ENCODE peak calls at places on chromosomes 5 and 9, in six cellular contexts. U is CD4-positive, alpha-beta T cell; H is cardiac muscle cell; Y is CD8-positive, alpha-beta T cell; F is esophagus squamous epithelium; E is A549. O is an unnamed sample.

GRCh38 chr9:88773627-88774244 is 217.5 kb upstream of the S1PR3 start:
- DNase-seq in Y (no peak), H (peak; percentile 73), E (no peak), F (no peak), U (no peak), O (no peak)

GRCh38 chr9:91571036-91571435 is 147.4 kb upstream of the NFIL3 start:
- DNase-seq in H (peak; percentile 46), F (no peak), U (no peak), Y (no peak), E (no peak), O (no peak)

GRCh38 chr5:38692780-38693507 is 136.5 kb upstream of the LIFR start:
- DNase-seq in H (no peak), F (no peak), U (no peak), Y (no peak), E (no peak), O (no peak)

GRCh38 chr5:162227075-162227474 is 159.5 kb downstream of the GABRG2 start:
- DNase-seq in E (no peak), Y (no peak), F (no peak), U (no peak), H (no peak), O (no peak)

GRCh38 chr5:81609810-81610375 is 141.0 kb downstream of the SSBP2 start:
- DNase-seq in H (no peak), E (no peak), U (no peak), F (no peak), Y (no peak), O (no peak)

GRCh38 chr9:20262611-20263010 is 359.7 kb downstream of the MLLT3 start:
- DNase-seq in U (no peak), E (no peak), H (no peak), Y (no peak), F (no peak), O (no peak)

GRCh38 chr9:109139851-109140250 is 20.1 kb upstream of the TMEM245 start:
- DNase-seq in H (no peak), U (no peak), E (no peak), Y (no peak), F (no peak), O (no peak)

GRCh38 chr5:135243194-135244191 is 155.5 kb downstream of the MACROH2A1 start:
- DNase-seq in Y (no peak), H (peak; percentile 61), E (no peak), U (no peak), F (no peak), O (peak; percentile 74)

GRCh38 chr9:85600675-85601263 is 141.0 kb downstream of the AGTPBP1 start:
- DNase-seq in Y (no peak), F (no peak), U (no peak), H (no peak), E (no peak), O (peak; percentile 25)

GRCh38 chr9:91024841-91025240 is 223.2 kb downstream of the SYK start:
- DNase-seq in E (no peak), F (no peak), H (no peak), U (no peak), Y (no peak), O (no peak)

GRCh38 chr5:173916233-173916632 is 28.1 kb downstream of the CPEB4 start:
- DNase-seq in F (no peak), H (no peak), E (no peak), Y (no peak), U (no peak), O (no peak)

GRCh38 chr5:65461490-65461889 is 20.2 kb downstream of the ADAMTS6 start:
- DNase-seq in H (no peak), Y (no peak), F (no peak), E (no peak), U (no peak), O (no peak)

GRCh38 chr9:77455312-77455927 is 192.7 kb downstream of the GNA14 start:
- DNase-seq in H (peak; percentile 51), F (no peak), Y (peak; percentile 17), E (peak; percentile 53), U (peak; percentile 18), O (no peak)

GRCh38 chr5:66875325-66875724 is 279.1 kb downstream of the MAST4 start:
- DNase-seq in H (no peak), U (no peak), F (no peak), Y (no peak), E (no peak), O (no peak)

GRCh38 chr9:21267806-21268657 is 28.2 kb upstream of the IFNA14 start:
- DNase-seq in Y (no peak), U (no peak), H (no peak), E (no peak), F (no peak), O (no peak)

GRCh38 chr9:133959966-133960567 is 32.1 kb downstream of the VAV2 start:
- DNase-seq in U (no peak), F (no peak), E (no peak), H (no peak), Y (no peak), O (no peak)

GRCh38 chr5:77518304-77518703 is 26.2 kb upstream of the WDR41 start:
- DNase-seq in H (peak; percentile 24), Y (no peak), F (no peak), U (no peak), E (peak; percentile 7), O (no peak)

GRCh38 chr9:22030101-22030598 is 21.0 kb upstream of the CDKN2B start:
- DNase-seq in H (peak; percentile 84), Y (no peak), E (no peak), U (no peak), F (no peak), O (no peak)

GRCh38 chr5:35956429-35956828 is 18.0 kb upstream of the CAPSL start:
- DNase-seq in U (no peak), E (no peak), Y (no peak), F (no peak), H (no peak), O (no peak)

GRCh38 chr5:175238326-175238725 is 205.7 kb downstream of the DRD1 start:
- DNase-seq in Y (no peak), U (no peak), H (no peak), E (no peak), F (no peak), O (no peak)

GRCh38 chr5:160961761-160962160 is 109.8 kb upstream of the ATP10B start:
- DNase-seq in U (no peak), E (no peak), H (no peak), F (no peak), Y (no peak), O (no peak)

GRCh38 chr9:93459432-93459847 is 6.1 kb upstream of the FAM120AOS start:
- DNase-seq in H (no peak), E (no peak), U (no peak), Y (no peak), F (no peak), O (no peak)

GRCh38 chr9:116250881-116251280 is 97.3 kb downstream of the PAPPA start:
- DNase-seq in U (no peak), H (no peak), F (no peak), Y (no peak), E (no peak), O (no peak)

GRCh38 chr5:1324719-1325190 is 20.1 kb downstream of the CLPTM1L start:
- DNase-seq in E (no peak), F (no peak), U (no peak), Y (no peak), H (no peak), O (peak; percentile 75)

GRCh38 chr5:163565492-163565891 is 60.1 kb downstream of the MAT2B start:
- DNase-seq in E (no peak), U (no peak), F (no peak), Y (no peak), H (peak; percentile 16), O (no peak)

GRCh38 chr9:134781895-134782294 is 98.7 kb upstream of the FCN2 start:
- DNase-seq in E (no peak), Y (no peak), H (no peak), F (no peak), U (no peak), O (no peak)

GRCh38 chr9:114082017-114082735 is 4.1 kb upstream of the AMBP start:
- DNase-seq in E (peak; percentile 94), U (peak; percentile 65), F (no peak), H (peak; percentile 92), Y (peak; percentile 84), O (peak; percentile 79)

GRCh38 chr9:114078781-114079156 is 669 bp upstream of the AMBP start:
- DNase-seq in H (no peak), E (no peak), F (no peak), Y (no peak), U (no peak), O (no peak)

GRCh38 chr9:114080195-114080772 is 2.2 kb upstream of the AMBP start:
- DNase-seq in U (no peak), H (no peak), E (no peak), F (no peak), Y (no peak), O (no peak)

GRCh38 chr9:114081441-114082016 is 3.4 kb upstream of the AMBP start:
- DNase-seq in F (no peak), U (no peak), Y (no peak), E (peak; percentile 41), H (no peak), O (no peak)

DNA sequence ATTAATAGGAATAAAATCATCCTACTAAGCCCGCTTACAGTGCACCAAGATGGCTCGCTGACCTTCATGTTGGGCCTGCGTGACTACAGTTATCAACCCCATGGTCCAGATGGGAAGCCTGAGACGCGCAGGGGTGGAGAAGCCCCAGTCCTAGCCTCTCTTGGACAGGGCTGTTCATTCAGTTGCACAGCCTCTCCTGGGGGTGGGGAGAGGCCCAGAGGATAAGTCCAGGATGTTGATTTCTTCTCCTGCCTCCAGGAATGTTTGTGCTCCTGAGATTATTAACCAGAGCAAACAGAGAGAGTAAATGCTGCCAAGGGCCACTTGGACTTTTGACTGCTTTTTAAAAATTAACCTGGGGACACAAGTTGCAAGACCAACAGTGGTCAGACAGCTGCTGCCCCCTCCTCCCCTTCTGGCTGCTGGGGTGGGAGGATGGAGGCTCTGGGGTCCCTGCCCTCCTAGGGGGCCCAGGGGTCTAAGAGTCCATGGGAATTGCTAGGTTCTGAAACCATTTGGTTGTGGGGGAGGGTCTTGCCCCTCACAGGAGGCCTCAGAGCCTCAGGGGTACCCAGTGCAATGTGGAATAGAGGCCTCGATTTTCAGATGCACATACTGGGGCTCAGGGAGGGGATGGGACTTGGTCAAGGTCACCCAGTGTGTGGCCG is 2.8 kb upstream of the AMBP start:
- DNase-seq in Y (no peak), U (no peak), H (no peak), E (peak; percentile 83), F (no peak), O (no peak)
- H3K27ac ChIP-seq in Y (no peak overlapping the region), U (no peak overlapping the region), H (no peak overlapping the region), E (peak overlapping the region; percentile 93), F (no peak overlapping the region), O (no peak overlapping the region)

GRCh38 chr5:169909945-169910344 is 70.3 kb downstream of the INSYN2B start:
- DNase-seq in F (no peak), U (no peak), E (no peak), Y (no peak), H (no peak), O (no peak)
- H3K27ac ChIP-seq in F (no peak overlapping the region), U (no peak overlapping the region), E (no peak overlapping the region), Y (no peak overlapping the region), H (no peak overlapping the region), O (no peak overlapping the region)

GRCh38 chr5:14252793-14253192 is 109.7 kb downstream of the TRIO start:
- DNase-seq in H (no peak), F (no peak), U (no peak), Y (no peak), E (no peak), O (no peak)
- H3K27ac ChIP-seq in H (no peak overlapping the region), F (no peak overlapping the region), U (no peak overlapping the region), Y (no peak overlapping the region), E (no peak overlapping the region), O (no peak overlapping the region)

GRCh38 chr5:140590861-140591260 is 26.2 kb downstream of the SLC35A4 start:
- DNase-seq in F (no peak), U (no peak), H (no peak), Y (no peak), E (no peak), O (no peak)
- H3K27ac ChIP-seq in F (no peak overlapping the region), U (no peak overlapping the region), H (no peak overlapping the region), Y (no peak overlapping the region), E (no peak overlapping the region), O (no peak overlapping the region)